ENCODE peak calls at places on chromosomes 11 and 22, in seven cellular contexts. One of them, this sample, is unnamed.

GRCh38 chr22:44449683-44450425 is 48.2 kb downstream of the RTL6 start:
- DNase-seq in mesenchymal stem cell: no peak
- DNase-seq in mesendoderm: no peak
- DNase-seq in neuronal stem cell: no peak
- DNase-seq in H1: no peak
- DNase-seq in trophoblast cell: no peak
- DNase-seq in IMR-90: no peak
- DNase-seq in this sample: no peak

GRCh38 chr11:11157201-11157600 is 195.8 kb downstream of the CSNK2A3 start:
- DNase-seq in neuronal stem cell: no peak
- DNase-seq in mesenchymal stem cell: peak; percentile 28
- DNase-seq in mesendoderm: peak; percentile 73
- DNase-seq in trophoblast cell: peak; percentile 30
- DNase-seq in IMR-90: peak; percentile 8
- DNase-seq in H1: no peak
- DNase-seq in this sample: peak; percentile 69

GRCh38 chr11:36564376-36565032 is 3.3 kb upstream of the RAG1 start:
- DNase-seq in mesenchymal stem cell: peak; percentile 61
- DNase-seq in IMR-90: peak; percentile 61
- DNase-seq in mesendoderm: peak; percentile 71
- DNase-seq in trophoblast cell: peak; percentile 31
- DNase-seq in neuronal stem cell: peak; percentile 46
- DNase-seq in H1: no peak
- DNase-seq in this sample: peak; percentile 50

GRCh38 chr11:2816941-2817421 is 68.6 kb downstream of the CDKN1C start:
- DNase-seq in IMR-90: peak; percentile 81
- DNase-seq in H1: no peak
- DNase-seq in neuronal stem cell: no peak
- DNase-seq in trophoblast cell: peak; percentile 22
- DNase-seq in mesenchymal stem cell: peak; percentile 59
- DNase-seq in mesendoderm: no peak
- DNase-seq in this sample: no peak

GRCh38 chr11:62694455-62695167 is 5.3 kb upstream of the LRRN4CL start:
- DNase-seq in mesendoderm: peak; percentile 89
- DNase-seq in H1: no peak
- DNase-seq in IMR-90: peak; percentile 82
- DNase-seq in trophoblast cell: peak; percentile 71
- DNase-seq in mesenchymal stem cell: peak; percentile 84
- DNase-seq in neuronal stem cell: peak; percentile 77
- DNase-seq in this sample: peak; percentile 85

GRCh38 chr11:64745219-64745522 is 1.2 kb upstream of the RASGRP2 start:
- DNase-seq in trophoblast cell: no peak
- DNase-seq in mesendoderm: no peak
- DNase-seq in IMR-90: no peak
- DNase-seq in neuronal stem cell: no peak
- DNase-seq in H1: no peak
- DNase-seq in mesenchymal stem cell: no peak
- DNase-seq in this sample: no peak

GRCh38 chr22:21026783-21027692 is 5.3 kb downstream of the SLC7A4 start:
- DNase-seq in H1: no peak
- DNase-seq in mesenchymal stem cell: no peak
- DNase-seq in IMR-90: peak; percentile 68
- DNase-seq in mesendoderm: no peak
- DNase-seq in trophoblast cell: no peak
- DNase-seq in neuronal stem cell: no peak
- DNase-seq in this sample: no peak

GRCh38 chr11:69280451-69280850 is 13.5 kb upstream of the MYEOV start:
- DNase-seq in neuronal stem cell: no peak
- DNase-seq in mesendoderm: no peak
- DNase-seq in trophoblast cell: no peak
- DNase-seq in mesenchymal stem cell: no peak
- DNase-seq in IMR-90: peak; percentile 27
- DNase-seq in H1: no peak
- DNase-seq in this sample: no peak

GRCh38 chr11:127376316-127376715 is 375.7 kb upstream of the KIRREL3 start:
- DNase-seq in H1: no peak
- DNase-seq in mesendoderm: no peak
- DNase-seq in neuronal stem cell: no peak
- DNase-seq in mesenchymal stem cell: no peak
- DNase-seq in IMR-90: no peak
- DNase-seq in trophoblast cell: no peak
- DNase-seq in this sample: no peak

GRCh38 chr22:28017859-28018258 is 98.8 kb upstream of the PITPNB start:
- DNase-seq in mesendoderm: no peak
- DNase-seq in H1: no peak
- DNase-seq in trophoblast cell: no peak
- DNase-seq in neuronal stem cell: no peak
- DNase-seq in mesenchymal stem cell: no peak
- DNase-seq in IMR-90: no peak
- DNase-seq in this sample: no peak

GRCh38 chr22:47203554-47203991 is 441.1 kb downstream of the TBC1D22A start:
- DNase-seq in IMR-90: no peak
- DNase-seq in H1: no peak
- DNase-seq in neuronal stem cell: no peak
- DNase-seq in mesendoderm: no peak
- DNase-seq in mesenchymal stem cell: no peak
- DNase-seq in trophoblast cell: no peak
- DNase-seq in this sample: no peak

GRCh38 chr11:61904539-61905048 is 12.8 kb downstream of the RAB3IL1 start:
- DNase-seq in mesenchymal stem cell: no peak
- DNase-seq in IMR-90: no peak
- DNase-seq in neuronal stem cell: no peak
- DNase-seq in mesendoderm: peak; percentile 64
- DNase-seq in H1: no peak
- DNase-seq in trophoblast cell: no peak
- DNase-seq in this sample: peak; percentile 86

GRCh38 chr11:13328276-13328675 is 50.7 kb downstream of the BMAL1 start:
- DNase-seq in mesendoderm: no peak
- DNase-seq in mesenchymal stem cell: no peak
- DNase-seq in H1: no peak
- DNase-seq in trophoblast cell: no peak
- DNase-seq in IMR-90: no peak
- DNase-seq in neuronal stem cell: no peak
- DNase-seq in this sample: no peak

GRCh38 chr11:107696140-107696539 is 15.7 kb downstream of the SLN start:
- DNase-seq in mesenchymal stem cell: peak; percentile 97
- DNase-seq in mesendoderm: peak; percentile 90
- DNase-seq in IMR-90: peak; percentile 97
- DNase-seq in H1: no peak
- DNase-seq in neuronal stem cell: no peak
- DNase-seq in trophoblast cell: peak; percentile 59
- DNase-seq in this sample: no peak

GRCh38 chr22:29136715-29137700 is 64.2 kb downstream of the KREMEN1 start:
- DNase-seq in H1: no peak
- DNase-seq in trophoblast cell: no peak
- DNase-seq in IMR-90: no peak
- DNase-seq in neuronal stem cell: no peak
- DNase-seq in mesenchymal stem cell: no peak
- DNase-seq in mesendoderm: no peak
- DNase-seq in this sample: no peak

GRCh38 chr22:49699928-49700498 is 127.7 kb downstream of the BRD1 start:
- DNase-seq in mesenchymal stem cell: no peak
- DNase-seq in trophoblast cell: no peak
- DNase-seq in H1: no peak
- DNase-seq in IMR-90: no peak
- DNase-seq in mesendoderm: no peak
- DNase-seq in neuronal stem cell: no peak
- DNase-seq in this sample: no peak

GRCh38 chr11:10818594-10818993 is 9.9 kb upstream of the EIF4G2 start:
- DNase-seq in IMR-90: peak; percentile 95
- DNase-seq in neuronal stem cell: no peak
- DNase-seq in trophoblast cell: no peak
- DNase-seq in mesenchymal stem cell: peak; percentile 87
- DNase-seq in mesendoderm: no peak
- DNase-seq in H1: no peak
- DNase-seq in this sample: no peak

GRCh38 chr11:79243412-79244174 is 197.2 kb downstream of the TENM4 start:
- DNase-seq in H1: no peak
- DNase-seq in IMR-90: no peak
- DNase-seq in trophoblast cell: no peak
- DNase-seq in mesendoderm: no peak
- DNase-seq in mesenchymal stem cell: no peak
- DNase-seq in neuronal stem cell: no peak
- DNase-seq in this sample: no peak

GRCh38 chr11:102115557-102115956 is 5.3 kb downstream of the YAP1 start:
- DNase-seq in mesenchymal stem cell: peak; percentile 69
- DNase-seq in IMR-90: peak; percentile 79
- DNase-seq in trophoblast cell: no peak
- DNase-seq in mesendoderm: peak; percentile 82
- DNase-seq in H1: no peak
- DNase-seq in neuronal stem cell: peak; percentile 45
- DNase-seq in this sample: no peak

GRCh38 chr11:65672180-65672860 is 9.6 kb upstream of the RELA start:
- DNase-seq in neuronal stem cell: no peak
- DNase-seq in trophoblast cell: no peak
- DNase-seq in mesendoderm: no peak
- DNase-seq in mesenchymal stem cell: no peak
- DNase-seq in H1: no peak
- DNase-seq in IMR-90: no peak
- DNase-seq in this sample: no peak

GRCh38 chr11:70327717-70328116 is 57.2 kb downstream of the PPFIA1 start:
- DNase-seq in trophoblast cell: no peak
- DNase-seq in mesendoderm: no peak
- DNase-seq in IMR-90: no peak
- DNase-seq in mesenchymal stem cell: no peak
- DNase-seq in H1: no peak
- DNase-seq in neuronal stem cell: no peak
- DNase-seq in this sample: no peak
- H3K18ac ChIP-seq in trophoblast cell: no peak overlapping the region
- H3K18ac ChIP-seq in mesendoderm: no peak overlapping the region
- H3K18ac ChIP-seq in IMR-90: no peak overlapping the region
- H3K18ac ChIP-seq in mesenchymal stem cell: no peak overlapping the region
- H3K18ac ChIP-seq in H1: no peak overlapping the region
- H3K18ac ChIP-seq in neuronal stem cell: no peak overlapping the region
- H3K18ac ChIP-seq in this sample: no peak overlapping the region

GRCh38 chr22:22880645-22881044 is 7.0 kb upstream of the IGLL5 start:
- DNase-seq in H1: no peak
- DNase-seq in IMR-90: no peak
- DNase-seq in mesendoderm: no peak
- DNase-seq in mesenchymal stem cell: no peak
- DNase-seq in neuronal stem cell: no peak
- DNase-seq in trophoblast cell: no peak
- DNase-seq in this sample: no peak
- H3K18ac ChIP-seq in H1: no peak overlapping the region
- H3K18ac ChIP-seq in IMR-90: no peak overlapping the region
- H3K18ac ChIP-seq in mesendoderm: no peak overlapping the region
- H3K18ac ChIP-seq in mesenchymal stem cell: no peak overlapping the region
- H3K18ac ChIP-seq in neuronal stem cell: no peak overlapping the region
- H3K18ac ChIP-seq in trophoblast cell: no peak overlapping the region
- H3K18ac ChIP-seq in this sample: no peak overlapping the region

GRCh38 chr11:78022397-78023396 is at the start of gene KCTD14:
- DNase-seq in IMR-90: no peak
- DNase-seq in mesenchymal stem cell: no peak
- DNase-seq in mesendoderm: peak; percentile 86
- DNase-seq in trophoblast cell: no peak
- DNase-seq in H1: no peak
- DNase-seq in neuronal stem cell: no peak
- DNase-seq in this sample: peak; percentile 86
- H3K18ac ChIP-seq in IMR-90: no peak within 1 kb of the TSS
- H3K18ac ChIP-seq in mesenchymal stem cell: peak within 1 kb of the TSS; percentile 81
- H3K18ac ChIP-seq in mesendoderm: peak within 1 kb of the TSS; percentile 2
- H3K18ac ChIP-seq in trophoblast cell: peak within 1 kb of the TSS; percentile 20
- H3K18ac ChIP-seq in H1: peak within 1 kb of the TSS; percentile 93
- H3K18ac ChIP-seq in neuronal stem cell: peak within 1 kb of the TSS; percentile 88
- H3K18ac ChIP-seq in this sample: peak within 1 kb of the TSS; percentile 89

DNA sequence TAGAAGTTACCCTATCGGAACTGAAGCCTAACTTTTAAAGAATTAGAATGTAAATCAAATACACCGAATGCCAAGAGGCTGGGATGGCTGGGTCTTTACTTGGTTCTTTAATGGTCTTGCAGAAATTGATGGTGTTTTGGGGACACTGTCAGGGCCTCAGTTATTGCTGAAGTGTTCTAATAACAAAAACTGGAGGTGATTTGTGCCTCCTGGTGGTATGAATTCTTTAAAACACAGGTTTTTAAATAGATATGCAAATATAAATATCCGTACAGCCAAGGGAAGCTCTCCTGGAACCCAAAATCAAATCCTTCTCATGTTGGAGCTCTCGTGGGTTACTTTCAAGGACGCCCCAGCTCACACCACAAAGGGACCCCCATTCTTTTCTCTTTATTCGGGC is 19.3 kb upstream of the TMPRSS5 start:
- DNase-seq in mesenchymal stem cell: no peak
- DNase-seq in trophoblast cell: no peak
- DNase-seq in H1: no peak
- DNase-seq in neuronal stem cell: no peak
- DNase-seq in mesendoderm: no peak
- DNase-seq in IMR-90: no peak
- DNase-seq in this sample: no peak
- H3K18ac ChIP-seq in mesenchymal stem cell: no peak overlapping the region
- H3K18ac ChIP-seq in trophoblast cell: no peak overlapping the region
- H3K18ac ChIP-seq in H1: no peak overlapping the region
- H3K18ac ChIP-seq in neuronal stem cell: no peak overlapping the region
- H3K18ac ChIP-seq in mesendoderm: no peak overlapping the region
- H3K18ac ChIP-seq in IMR-90: no peak overlapping the region
- H3K18ac ChIP-seq in this sample: no peak overlapping the region

GRCh38 chr11:21489735-21490134 is 703.1 kb upstream of the ANO5 start:
- DNase-seq in mesenchymal stem cell: no peak
- DNase-seq in mesendoderm: no peak
- DNase-seq in IMR-90: no peak
- DNase-seq in neuronal stem cell: no peak
- DNase-seq in trophoblast cell: no peak
- DNase-seq in H1: no peak
- DNase-seq in this sample: no peak
- H3K18ac ChIP-seq in mesenchymal stem cell: no peak overlapping the region
- H3K18ac ChIP-seq in mesendoderm: no peak overlapping the region
- H3K18ac ChIP-seq in IMR-90: no peak overlapping the region
- H3K18ac ChIP-seq in neuronal stem cell: no peak overlapping the region
- H3K18ac ChIP-seq in trophoblast cell: no peak overlapping the region
- H3K18ac ChIP-seq in H1: no peak overlapping the region
- H3K18ac ChIP-seq in this sample: no peak overlapping the region

GRCh38 chr11:12166299-12167092 is 56.1 kb downstream of the MICAL2 start:
- DNase-seq in mesenchymal stem cell: no peak
- DNase-seq in IMR-90: no peak
- DNase-seq in neuronal stem cell: no peak
- DNase-seq in trophoblast cell: no peak
- DNase-seq in H1: no peak
- DNase-seq in mesendoderm: no peak
- DNase-seq in this sample: no peak
- H3K18ac ChIP-seq in mesenchymal stem cell: peak overlapping the region; percentile 71
- H3K18ac ChIP-seq in IMR-90: peak overlapping the region; percentile 91
- H3K18ac ChIP-seq in neuronal stem cell: no peak overlapping the region
- H3K18ac ChIP-seq in trophoblast cell: peak overlapping the region; percentile 83
- H3K18ac ChIP-seq in H1: no peak overlapping the region
- H3K18ac ChIP-seq in mesendoderm: no peak overlapping the region
- H3K18ac ChIP-seq in this sample: no peak overlapping the region